ENCODE peak calls at places on chromosomes 12 and 14, in ten cellular contexts. G is EL; X is activated CD8-positive, alpha-beta memory T cell treated with anti-CD3 and anti-CD28 coated beads for 4 hours; H is aorta; Q is fibroblast of pulmonary artery; W is GOT3; U is GM19239; I is stimulated activated CD4-positive, alpha-beta T cell treated with anti-CD3 and anti-CD28 coated beads, Interleukin-1b, Interleukin-23, amount 100 ng/mL, for 24 hours; A is left ventricle myocardium inferior; S is MV-4-11. O is an unnamed sample.

GRCh38 chr14:106417224-106418049 is 891.1 kb downstream of the TMEM121 start:
- DNase-seq in G (peak; percentile 5), X (peak; percentile 62), H (peak; percentile 82), Q (peak; percentile 2), W (no peak), U (peak; percentile 50), I (peak; percentile 99), A (peak; percentile 25), S (peak; percentile 74), O (no peak)

GRCh38 chr12:113345318-113345717 is 10.4 kb upstream of the SLC8B1 start:
- DNase-seq in G (no peak), X (no peak), H (no peak), Q (no peak), W (no peak), U (no peak), I (no peak), A (no peak), S (no peak), O (no peak)

GRCh38 chr14:70873627-70874026 is 33.6 kb upstream of the PCNX1 start:
- DNase-seq in G (no peak), X (no peak), H (no peak), Q (no peak), W (no peak), U (no peak), I (no peak), A (no peak), S (peak; percentile 21), O (no peak)

GRCh38 chr12:100020370-100020769 is 35.6 kb upstream of the ANKS1B start:
- DNase-seq in G (peak; percentile 6), X (no peak), H (no peak), Q (no peak), W (no peak), U (no peak), I (no peak), A (no peak), S (no peak), O (no peak)

GRCh38 chr14:76844223-76844622 is 18.0 kb downstream of the LRRC74A start:
- DNase-seq in G (peak; percentile 36), X (peak; percentile 27), H (peak; percentile 82), Q (peak; percentile 86), W (no peak), U (no peak), I (peak; percentile 48), A (peak; percentile 70), S (peak; percentile 78), O (no peak)

GRCh38 chr12:115102450-115102849 is 418.5 kb upstream of the TBX3 start:
- DNase-seq in G (no peak), X (no peak), H (no peak), Q (no peak), W (no peak), U (no peak), I (no peak), A (no peak), S (no peak), O (no peak)

GRCh38 chr12:7154901-7155470 is 24.8 kb downstream of the CLSTN3 start:
- DNase-seq in G (no peak), X (no peak), H (no peak), Q (no peak), W (no peak), U (no peak), I (no peak), A (no peak), S (no peak), O (no peak)

GRCh38 chr12:79482323-79482722 is 208.4 kb downstream of the PAWR start:
- DNase-seq in G (no peak), X (no peak), H (no peak), Q (no peak), W (no peak), U (no peak), I (no peak), A (no peak), S (no peak), O (no peak)

GRCh38 chr12:106522708-106523107 is 60.1 kb upstream of the RFX4 start:
- DNase-seq in G (no peak), X (no peak), H (no peak), Q (no peak), W (no peak), U (no peak), I (no peak), A (no peak), S (no peak), O (no peak)

GRCh38 chr12:55728932-55729591 is at the start of gene CD63:
- DNase-seq in G (peak; percentile 92), X (peak; percentile 64), H (peak; percentile 97), Q (peak; percentile 90), W (peak; percentile 31), U (peak; percentile 85), I (peak; percentile 74), A (peak; percentile 93), S (peak; percentile 70), O (peak; percentile 88)

GRCh38 chr12:120686151-120686689 is 729 bp upstream of the MLEC start:
- DNase-seq in G (peak; percentile 98), X (peak; percentile 97), H (peak; percentile 99), Q (peak; percentile 98), W (peak; percentile 93), U (peak; percentile 52), I (peak; percentile 98), A (peak; percentile 98), S (peak; percentile 97), O (peak; percentile 88)